ENCODE peak calls at places on chromosomes 16 and 17, in four cellular contexts. Q is neural progenitor cell, K is lower lobe of right lung, C is breast epithelium. V is an unnamed sample.

GRCh38 chr16:31713945-31714898 is 159.4 kb upstream of the ZNF267 start:
- DNase-seq in K (no peak), Q (peak; percentile 67), C (no peak), V (no peak)

GRCh38 chr17:8192070-8192815 is 2.3 kb upstream of the BORCS6 start:
- DNase-seq in C (peak; percentile 74), K (peak; percentile 72), Q (peak; percentile 93), V (peak; percentile 92)

GRCh38 chr16:8916541-8917225 is 34.5 kb downstream of the LITAFD start:
- DNase-seq in C (no peak), K (no peak), Q (no peak), V (no peak)

GRCh38 chr16:12323007-12323699 is 346.6 kb downstream of the SNX29 start:
- DNase-seq in Q (peak; percentile 32), C (no peak), K (no peak), V (no peak)

GRCh38 chr17:19461139-19461538 is 50.1 kb downstream of the RNF112 start:
- DNase-seq in Q (peak; percentile 53), K (no peak), C (no peak), V (no peak)

GRCh38 chr16:31072540-31073072 is 1.4 kb downstream of the ZNF668 start:
- DNase-seq in Q (peak; percentile 39), C (no peak), K (no peak), V (no peak)

GRCh38 chr16:24972608-24973220 is 42.5 kb downstream of the ARHGAP17 start:
- DNase-seq in C (no peak), K (no peak), Q (no peak), V (no peak)

GRCh38 chr16:1548234-1548633 is 14.8 kb downstream of the TMEM204 start:
- DNase-seq in C (no peak), K (no peak), Q (no peak), V (no peak)

GRCh38 chr16:17078950-17079631 is 391.7 kb downstream of the XYLT1 start:
- DNase-seq in C (no peak), K (no peak), Q (no peak), V (no peak)

GRCh38 chr17:40947929-40948328 is 10.5 kb upstream of the KRT23 start:
- DNase-seq in Q (no peak), C (no peak), K (no peak), V (no peak)

GRCh38 chr16:70552675-70553074 is 29.1 kb downstream of the SF3B3 start:
- DNase-seq in K (no peak), C (no peak), Q (no peak), V (no peak)

GRCh38 chr17:64448665-64449512 is at the start of gene MILR1:
- DNase-seq in C (no peak), Q (no peak), K (no peak), V (peak; percentile 24)

GRCh38 chr16:70746040-70746707 is 54.8 kb downstream of the VAC14 start:
- DNase-seq in K (peak; percentile 80), C (peak; percentile 67), Q (no peak), V (peak; percentile 65)

GRCh38 chr17:72446525-72447250 is 325.9 kb downstream of the SOX9 start:
- DNase-seq in Q (no peak), C (no peak), K (no peak), V (no peak)

GRCh38 chr16:6643083-6643686 is 689.5 kb upstream of the RBFOX1 start:
- DNase-seq in C (no peak), K (no peak), Q (peak; percentile 59), V (no peak)

GRCh38 chr16:59633996-59634579 is 900.0 kb upstream of the GOT2 start:
- DNase-seq in K (no peak), C (no peak), Q (no peak), V (no peak)

DNA sequence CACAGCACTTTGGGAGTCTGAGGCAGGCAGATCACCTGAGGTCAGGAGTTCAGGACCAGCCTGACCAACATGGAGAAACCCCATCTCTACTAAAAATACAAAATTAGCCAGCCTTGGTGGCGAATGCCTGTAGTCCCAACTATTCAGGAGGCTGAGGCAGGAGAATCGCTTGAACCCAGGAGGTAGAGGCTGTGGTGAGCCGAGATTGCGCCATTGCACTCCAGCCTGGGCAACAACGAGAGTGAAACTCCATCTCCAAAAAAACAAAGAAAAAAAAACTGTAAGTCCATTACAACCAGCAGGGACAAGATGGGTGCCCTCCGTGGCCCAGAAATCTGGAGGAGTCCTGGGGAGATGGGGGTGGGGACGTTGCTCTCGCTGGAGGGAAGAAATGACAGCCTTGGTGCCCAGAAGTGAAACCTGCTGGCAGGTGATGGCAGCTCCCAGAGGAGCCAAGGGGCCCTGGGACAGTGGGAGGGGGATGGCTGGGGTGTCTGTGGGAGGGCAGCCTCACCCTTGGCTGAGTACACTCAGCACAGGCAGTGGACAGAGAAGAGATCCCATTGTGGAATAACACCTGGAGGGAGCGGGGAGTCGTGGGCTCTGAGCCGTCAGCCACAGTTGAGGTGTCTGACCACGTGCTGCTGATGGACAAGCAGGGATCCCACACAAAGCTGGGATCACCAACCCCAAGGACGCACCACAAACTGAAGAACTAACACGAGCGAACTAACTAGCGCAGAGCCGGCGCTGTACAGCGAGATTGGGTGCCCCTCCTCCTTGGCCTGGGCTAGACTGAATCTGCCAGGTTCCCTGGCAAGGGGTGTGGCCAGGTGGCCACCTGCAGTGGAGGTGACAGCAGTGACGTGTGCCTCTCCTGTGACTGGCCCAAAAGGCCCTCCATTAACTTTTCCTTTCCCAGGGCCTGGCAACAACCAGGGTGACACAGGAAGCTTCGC is 46.9 kb upstream of the BAHCC1 start:
- DNase-seq in K (peak; percentile 80), C (no peak), Q (no peak), V (no peak)
- H3K4me3 ChIP-seq in K (no peak overlapping the region), C (no peak overlapping the region), Q (no peak overlapping the region), V (no peak overlapping the region)

GRCh38 chr17:35265071-35265470 is 22.2 kb downstream of the SLFN5 start:
- DNase-seq in Q (no peak), K (no peak), C (no peak), V (no peak)
- H3K36me3 ChIP-seq in Q (no peaks in the 10 kb centered on the region), K (peaks cover 78% of the 10 kb centered on the region), C (no peaks in the 10 kb centered on the region), V (peaks cover 66% of the 10 kb centered on the region)

DNA sequence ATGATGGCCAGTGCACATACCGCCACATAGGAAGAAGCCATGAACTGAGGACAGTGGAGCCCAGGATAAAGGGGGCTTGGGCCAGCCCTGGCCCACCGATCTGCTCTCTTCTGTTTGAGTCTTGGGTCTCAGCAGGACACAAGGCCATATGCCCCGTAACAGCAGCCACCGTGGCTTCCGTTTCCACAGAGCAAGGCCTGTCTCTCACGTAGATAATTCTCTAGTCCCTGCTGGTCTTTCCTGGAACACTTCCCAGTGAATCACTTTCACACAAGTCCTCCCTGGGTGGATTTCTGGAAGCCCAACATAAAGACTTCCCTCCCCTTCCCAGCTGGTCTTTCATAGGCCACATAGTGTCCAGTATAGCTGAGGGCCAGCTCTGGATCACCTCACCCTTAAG is 20.0 kb upstream of the C16orf78 start:
- DNase-seq in Q (no peak), K (no peak), C (no peak), V (no peak)
- TF ChIP-seq CTCF in Q (no peak), K (no peak), C (no peak), V (no peak)

DNA sequence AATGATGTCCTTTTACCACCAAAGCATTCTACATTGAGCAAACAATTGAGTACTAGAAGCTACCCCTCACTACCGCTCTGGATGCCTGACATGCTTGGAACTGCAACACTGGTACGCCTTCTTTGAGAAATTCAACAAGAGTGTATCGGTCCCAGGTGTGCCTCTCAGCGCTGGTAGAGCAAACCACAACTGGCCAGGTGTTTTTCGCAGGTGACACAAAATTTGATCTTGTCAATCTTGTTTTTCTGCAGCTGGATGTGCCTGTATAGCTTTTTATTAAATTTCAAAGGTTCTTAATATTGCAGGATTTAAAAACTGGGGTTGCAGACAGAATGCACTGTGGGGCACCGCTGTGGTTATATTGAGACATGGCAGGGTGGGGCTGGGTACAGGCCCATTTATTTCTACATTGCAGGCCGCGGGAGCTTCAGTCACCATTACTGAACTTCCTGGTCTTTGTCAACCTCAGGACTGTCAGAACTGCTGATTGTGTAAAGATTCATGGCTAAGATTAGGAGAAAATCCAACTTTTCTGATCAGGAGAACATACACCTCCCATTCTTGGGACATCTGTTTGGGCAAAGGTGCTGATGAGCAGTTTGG is 4.4 kb upstream of the SNX20 start:
- DNase-seq in C (no peak), Q (no peak), K (peak; percentile 76), V (no peak)
- H3K4me3 ChIP-seq in C (no peak overlapping the region), Q (no peak overlapping the region), K (no peak overlapping the region), V (no peak overlapping the region)

GRCh38 chr17:6703751-6704150 is 9.4 kb downstream of the SLC13A5 start:
- DNase-seq in K (no peak), Q (no peak), C (no peak), V (no peak)

GRCh38 chr17:6700948-6701307 is 12.2 kb downstream of the SLC13A5 start:
- DNase-seq in C (no peak), Q (no peak), K (no peak), V (no peak)

GRCh38 chr17:6699997-6700947 is 12.9 kb downstream of the SLC13A5 start:
- DNase-seq in C (no peak), K (no peak), Q (no peak), V (no peak)

GRCh38 chr17:6702567-6703215 is 10.5 kb downstream of the SLC13A5 start:
- DNase-seq in Q (no peak), C (no peak), K (no peak), V (no peak)

DNA sequence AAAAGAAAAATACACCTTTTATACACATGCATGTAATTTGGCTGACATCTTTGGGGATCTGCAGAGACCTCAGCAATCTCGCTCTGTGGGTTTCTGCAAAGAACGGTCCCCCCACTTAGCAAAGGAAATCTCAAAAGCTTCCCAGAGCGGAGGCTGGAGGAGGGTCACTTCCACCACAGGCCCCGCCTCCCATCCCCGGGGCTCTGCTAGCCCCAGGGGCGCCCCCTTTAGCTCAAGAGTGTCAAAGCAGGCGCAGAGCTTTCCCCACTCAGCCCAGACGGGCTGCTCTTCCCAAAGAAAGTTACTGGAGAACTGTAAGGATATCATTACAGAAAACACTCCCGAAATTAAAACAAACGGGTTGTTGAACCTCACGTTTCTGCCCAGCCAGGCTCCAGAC is 11.4 kb downstream of the SLC13A5 start:
- DNase-seq in Q (peak; percentile 86), C (no peak), K (no peak), V (no peak)
- H3K36me3 ChIP-seq in Q (no peaks in the 10 kb centered on the region), C (no peaks in the 10 kb centered on the region), K (no peaks in the 10 kb centered on the region), V (no peaks in the 10 kb centered on the region)

DNA sequence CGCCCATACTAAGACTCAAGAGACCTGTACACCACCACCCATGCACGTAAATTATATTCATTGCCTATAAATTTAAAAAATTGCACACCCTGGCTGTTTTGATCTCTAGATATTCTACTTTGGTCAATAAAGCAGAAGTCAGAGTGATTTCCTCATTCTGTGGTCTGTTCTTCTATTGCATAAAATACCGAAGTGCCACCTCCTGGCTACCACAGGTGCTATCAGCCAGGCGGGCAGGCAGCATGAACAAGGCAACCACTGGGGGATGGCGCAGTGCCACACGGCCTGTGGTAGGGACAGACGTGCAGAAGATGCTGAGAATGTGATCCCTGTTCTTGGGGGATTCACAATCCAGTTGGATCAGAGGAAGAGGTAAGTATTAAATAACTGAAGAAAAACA is 122.3 kb downstream of the CDK5R1 start:
- DNase-seq in K (peak; percentile 68), Q (no peak), C (peak; percentile 56), V (peak; percentile 52)
- TF ChIP-seq CTCF in K (peak; percentile 39), Q (peak; percentile 6), C (no peak), V (peak; percentile 28)

GRCh38 chr16:2871926-2872325 is 11.1 kb upstream of the FLYWCH2 start:
- DNase-seq in C (no peak), K (peak; percentile 31), Q (no peak), V (no peak)

GRCh38 chr16:2879854-2880508 is 3.0 kb upstream of the FLYWCH2 start:
- DNase-seq in Q (no peak), K (no peak), C (no peak), V (no peak)

GRCh38 chr16:2869502-2870064 is 11.6 kb upstream of the PRSS22 start:
- DNase-seq in K (no peak), Q (no peak), C (no peak), V (no peak)

GRCh38 chr16:2874032-2874431 is 9.0 kb upstream of the FLYWCH2 start:
- DNase-seq in C (no peak), K (peak; percentile 2), Q (no peak), V (no peak)

GRCh38 chr16:2874584-2875362 is 8.2 kb upstream of the FLYWCH2 start:
- DNase-seq in K (peak; percentile 90), Q (peak; percentile 85), C (peak; percentile 79), V (peak; percentile 46)
- H3K4me3 ChIP-seq in K (no peak overlapping the region), Q (no peak overlapping the region), C (no peak overlapping the region), V (no peak overlapping the region)